ENCODE peak calls at places on chromosomes 3 and 15, in five cellular contexts. One of them, this sample, is unnamed.

GRCh38 chr15:53746101-53746500 is 13.4 kb downstream of the WDR72 start:
- DNase-seq in NCI-H524: no peak
- DNase-seq in A172: no peak
- DNase-seq in fibroblast of lung: no peak
- DNase-seq in T-helper 17 cell: no peak
- DNase-seq in this sample: no peak

GRCh38 chr3:135329479-135329878 is 534.4 kb downstream of the EPHB1 start:
- DNase-seq in NCI-H524: no peak
- DNase-seq in A172: no peak
- DNase-seq in fibroblast of lung: no peak
- DNase-seq in T-helper 17 cell: no peak
- DNase-seq in this sample: no peak

GRCh38 chr3:87413821-87414220 is 137.4 kb upstream of the POU1F1 start:
- DNase-seq in NCI-H524: no peak
- DNase-seq in A172: no peak
- DNase-seq in fibroblast of lung: no peak
- DNase-seq in T-helper 17 cell: no peak
- DNase-seq in this sample: no peak

GRCh38 chr15:63833246-63833696 is 477 bp downstream of the HERC1 start:
- DNase-seq in NCI-H524: peak
- DNase-seq in A172: no peak
- DNase-seq in fibroblast of lung: peak
- DNase-seq in T-helper 17 cell: peak
- DNase-seq in this sample: peak

GRCh38 chr3:159200176-159200575 is 398.3 kb downstream of the MFSD1 start:
- DNase-seq in NCI-H524: no peak
- DNase-seq in A172: peak
- DNase-seq in fibroblast of lung: no peak
- DNase-seq in T-helper 17 cell: no peak
- DNase-seq in this sample: no peak

GRCh38 chr15:73318463-73319351 is 50.1 kb downstream of the HCN4 start:
- DNase-seq in NCI-H524: peak
- DNase-seq in A172: no peak
- DNase-seq in fibroblast of lung: no peak
- DNase-seq in T-helper 17 cell: no peak
- DNase-seq in this sample: no peak

GRCh38 chr3:85758442-85758841 is 799.7 kb downstream of the CADM2 start:
- DNase-seq in NCI-H524: no peak
- DNase-seq in A172: no peak
- DNase-seq in fibroblast of lung: peak
- DNase-seq in T-helper 17 cell: no peak
- DNase-seq in this sample: no peak

GRCh38 chr3:40720351-40720750 is 195.6 kb downstream of the ZNF621 start:
- DNase-seq in NCI-H524: no peak
- DNase-seq in A172: no peak
- DNase-seq in fibroblast of lung: no peak
- DNase-seq in T-helper 17 cell: no peak
- DNase-seq in this sample: no peak

GRCh38 chr15:48550822-48551525 is 94.5 kb downstream of the FBN1 start:
- DNase-seq in NCI-H524: no peak
- DNase-seq in A172: no peak
- DNase-seq in fibroblast of lung: no peak
- DNase-seq in T-helper 17 cell: no peak
- DNase-seq in this sample: no peak

GRCh38 chr15:49624046-49624445 is 3.2 kb downstream of the DTWD1 start:
- DNase-seq in NCI-H524: no peak
- DNase-seq in A172: peak
- DNase-seq in fibroblast of lung: no peak
- DNase-seq in T-helper 17 cell: no peak
- DNase-seq in this sample: no peak

GRCh38 chr3:187568171-187568570 is 102.0 kb downstream of the SST start:
- DNase-seq in NCI-H524: no peak
- DNase-seq in A172: peak
- DNase-seq in fibroblast of lung: no peak
- DNase-seq in T-helper 17 cell: no peak
- DNase-seq in this sample: no peak

GRCh38 chr3:85020828-85021227 is 62.0 kb downstream of the CADM2 start:
- DNase-seq in NCI-H524: no peak
- DNase-seq in A172: no peak
- DNase-seq in fibroblast of lung: no peak
- DNase-seq in T-helper 17 cell: no peak
- DNase-seq in this sample: no peak

GRCh38 chr3:62607287-62608029 is 234.1 kb upstream of the FEZF2 start:
- DNase-seq in NCI-H524: no peak
- DNase-seq in A172: peak
- DNase-seq in fibroblast of lung: peak
- DNase-seq in T-helper 17 cell: no peak
- DNase-seq in this sample: no peak

This sample was measured in effector memory CD4-positive, alpha-beta T cell.